ENCODE peak calls at places on chromosomes 7 and 10, in nine cellular contexts. One of them, this sample, is unnamed.

GRCh38 chr7:39105720-39106119 is 128.0 kb downstream of the POU6F2 start:
- DNase-seq in kidney tubule cell: no peak
- DNase-seq in ascending aorta: no peak
- DNase-seq in cardiac fibroblast: no peak
- DNase-seq in A172: no peak
- DNase-seq in stromal cell of bone marrow: no peak
- DNase-seq in RWPE1: no peak
- DNase-seq in HuH-7: no peak
- DNase-seq in NCI-H1105: no peak
- DNase-seq in this sample: no peak

GRCh38 chr10:32348297-32349198 is 1.6 kb upstream of the EPC1 start:
- DNase-seq in stromal cell of bone marrow: no peak
- DNase-seq in NCI-H1105: no peak
- DNase-seq in ascending aorta: no peak
- DNase-seq in HuH-7: no peak
- DNase-seq in RWPE1: no peak
- DNase-seq in kidney tubule cell: no peak
- DNase-seq in cardiac fibroblast: no peak
- DNase-seq in A172: no peak
- DNase-seq in this sample: no peak

GRCh38 chr7:98922392-98923107 is 44.2 kb downstream of the TRRAP start:
- DNase-seq in stromal cell of bone marrow: peak; percentile 25
- DNase-seq in RWPE1: no peak
- DNase-seq in HuH-7: peak; percentile 82
- DNase-seq in A172: no peak
- DNase-seq in ascending aorta: no peak
- DNase-seq in cardiac fibroblast: peak; percentile 77
- DNase-seq in kidney tubule cell: no peak
- DNase-seq in NCI-H1105: no peak
- DNase-seq in this sample: no peak

GRCh38 chr10:93261961-93262610 is 188.4 kb downstream of the CYP26A1 start:
- DNase-seq in cardiac fibroblast: peak; percentile 25
- DNase-seq in A172: peak; percentile 18
- DNase-seq in HuH-7: no peak
- DNase-seq in kidney tubule cell: peak; percentile 78
- DNase-seq in ascending aorta: no peak
- DNase-seq in RWPE1: peak; percentile 34
- DNase-seq in NCI-H1105: no peak
- DNase-seq in stromal cell of bone marrow: peak; percentile 84
- DNase-seq in this sample: no peak

GRCh38 chr10:29011511-29011910 is 277.4 kb upstream of the LYZL1 start:
- DNase-seq in ascending aorta: no peak
- DNase-seq in stromal cell of bone marrow: no peak
- DNase-seq in HuH-7: no peak
- DNase-seq in A172: no peak
- DNase-seq in NCI-H1105: no peak
- DNase-seq in kidney tubule cell: no peak
- DNase-seq in cardiac fibroblast: peak; percentile 77
- DNase-seq in RWPE1: no peak
- DNase-seq in this sample: no peak

GRCh38 chr10:77173615-77174461 is 463.8 kb downstream of the KCNMA1 start:
- DNase-seq in cardiac fibroblast: peak; percentile 87
- DNase-seq in stromal cell of bone marrow: peak; percentile 72
- DNase-seq in NCI-H1105: peak; percentile 42
- DNase-seq in HuH-7: peak; percentile 37
- DNase-seq in kidney tubule cell: peak; percentile 83
- DNase-seq in RWPE1: peak; percentile 74
- DNase-seq in ascending aorta: no peak
- DNase-seq in A172: peak; percentile 81
- DNase-seq in this sample: peak; percentile 79

GRCh38 chr7:119010635-119011034 is 786.1 kb downstream of the ANKRD7 start:
- DNase-seq in NCI-H1105: no peak
- DNase-seq in cardiac fibroblast: no peak
- DNase-seq in kidney tubule cell: peak; percentile 57
- DNase-seq in ascending aorta: no peak
- DNase-seq in stromal cell of bone marrow: no peak
- DNase-seq in A172: no peak
- DNase-seq in HuH-7: no peak
- DNase-seq in RWPE1: no peak
- DNase-seq in this sample: no peak

GRCh38 chr7:139691253-139691781 is 86.5 kb downstream of the HIPK2 start:
- DNase-seq in RWPE1: no peak
- DNase-seq in A172: no peak
- DNase-seq in HuH-7: no peak
- DNase-seq in ascending aorta: no peak
- DNase-seq in stromal cell of bone marrow: no peak
- DNase-seq in cardiac fibroblast: peak; percentile 61
- DNase-seq in NCI-H1105: no peak
- DNase-seq in kidney tubule cell: no peak
- DNase-seq in this sample: no peak

GRCh38 chr7:23234569-23235296 is 11.8 kb upstream of the GPNMB start:
- DNase-seq in stromal cell of bone marrow: no peak
- DNase-seq in A172: no peak
- DNase-seq in ascending aorta: no peak
- DNase-seq in RWPE1: no peak
- DNase-seq in NCI-H1105: no peak
- DNase-seq in HuH-7: no peak
- DNase-seq in kidney tubule cell: peak; percentile 26
- DNase-seq in cardiac fibroblast: no peak
- DNase-seq in this sample: no peak

GRCh38 chr7:36301914-36302771 is 87.5 kb upstream of the ANLN start:
- DNase-seq in RWPE1: no peak
- DNase-seq in ascending aorta: no peak
- DNase-seq in A172: peak; percentile 37
- DNase-seq in NCI-H1105: no peak
- DNase-seq in stromal cell of bone marrow: no peak
- DNase-seq in kidney tubule cell: peak; percentile 86
- DNase-seq in cardiac fibroblast: peak; percentile 32
- DNase-seq in HuH-7: no peak
- DNase-seq in this sample: no peak

GRCh38 chr10:32982293-32982709 is 24.3 kb upstream of the ITGB1 start:
- DNase-seq in RWPE1: no peak
- DNase-seq in kidney tubule cell: peak; percentile 97
- DNase-seq in HuH-7: no peak
- DNase-seq in cardiac fibroblast: peak; percentile 71
- DNase-seq in ascending aorta: no peak
- DNase-seq in NCI-H1105: no peak
- DNase-seq in stromal cell of bone marrow: no peak
- DNase-seq in A172: peak; percentile 90
- DNase-seq in this sample: no peak

GRCh38 chr10:38093816-38094157 is 350 bp upstream of the ZNF37A start:
- DNase-seq in stromal cell of bone marrow: peak; percentile 1
- DNase-seq in ascending aorta: no peak
- DNase-seq in HuH-7: no peak
- DNase-seq in NCI-H1105: no peak
- DNase-seq in RWPE1: no peak
- DNase-seq in cardiac fibroblast: peak; percentile 4
- DNase-seq in A172: no peak
- DNase-seq in kidney tubule cell: no peak
- DNase-seq in this sample: no peak

GRCh38 chr7:219581-220150 is 27.3 kb downstream of the FAM20C start:
- DNase-seq in ascending aorta: no peak
- DNase-seq in NCI-H1105: no peak
- DNase-seq in RWPE1: no peak
- DNase-seq in HuH-7: peak; percentile 93
- DNase-seq in cardiac fibroblast: no peak
- DNase-seq in kidney tubule cell: no peak
- DNase-seq in A172: no peak
- DNase-seq in stromal cell of bone marrow: no peak
- DNase-seq in this sample: no peak

GRCh38 chr7:150313367-150313809 is 9.8 kb upstream of the LRRC61 start:
- DNase-seq in kidney tubule cell: no peak
- DNase-seq in ascending aorta: no peak
- DNase-seq in cardiac fibroblast: no peak
- DNase-seq in HuH-7: no peak
- DNase-seq in NCI-H1105: no peak
- DNase-seq in stromal cell of bone marrow: no peak
- DNase-seq in A172: no peak
- DNase-seq in RWPE1: no peak
- DNase-seq in this sample: no peak

GRCh38 chr7:93902777-93903423 is 3.5 kb upstream of the GNGT1 start:
- DNase-seq in HuH-7: peak; percentile 32
- DNase-seq in ascending aorta: no peak
- DNase-seq in kidney tubule cell: peak; percentile 73
- DNase-seq in A172: peak; percentile 53
- DNase-seq in stromal cell of bone marrow: no peak
- DNase-seq in cardiac fibroblast: peak; percentile 90
- DNase-seq in NCI-H1105: peak; percentile 23
- DNase-seq in RWPE1: peak; percentile 35
- DNase-seq in this sample: peak; percentile 39

GRCh38 chr7:157274991-157275427 is 61.8 kb upstream of the DNAJB6 start:
- DNase-seq in ascending aorta: no peak
- DNase-seq in A172: no peak
- DNase-seq in RWPE1: no peak
- DNase-seq in cardiac fibroblast: no peak
- DNase-seq in HuH-7: no peak
- DNase-seq in kidney tubule cell: no peak
- DNase-seq in NCI-H1105: no peak
- DNase-seq in stromal cell of bone marrow: no peak
- DNase-seq in this sample: peak; percentile 10

GRCh38 chr7:130942211-130942964 is 208.4 kb upstream of the KLF14 start:
- DNase-seq in ascending aorta: no peak
- DNase-seq in cardiac fibroblast: peak; percentile 41
- DNase-seq in HuH-7: peak; percentile 35
- DNase-seq in RWPE1: no peak
- DNase-seq in NCI-H1105: no peak
- DNase-seq in stromal cell of bone marrow: no peak
- DNase-seq in kidney tubule cell: peak; percentile 80
- DNase-seq in A172: peak; percentile 53
- DNase-seq in this sample: peak; percentile 31

GRCh38 chr10:29387269-29387668 is 98.4 kb downstream of the LYZL1 start:
- DNase-seq in cardiac fibroblast: no peak
- DNase-seq in A172: no peak
- DNase-seq in RWPE1: no peak
- DNase-seq in NCI-H1105: peak; percentile 64
- DNase-seq in stromal cell of bone marrow: no peak
- DNase-seq in ascending aorta: no peak
- DNase-seq in HuH-7: no peak
- DNase-seq in kidney tubule cell: no peak
- DNase-seq in this sample: no peak

GRCh38 chr7:44622342-44623151 is 16.1 kb downstream of the OGDH start:
- DNase-seq in NCI-H1105: no peak
- DNase-seq in kidney tubule cell: peak; percentile 63
- DNase-seq in A172: no peak
- DNase-seq in ascending aorta: no peak
- DNase-seq in cardiac fibroblast: no peak
- DNase-seq in HuH-7: no peak
- DNase-seq in stromal cell of bone marrow: no peak
- DNase-seq in RWPE1: peak; percentile 24
- DNase-seq in this sample: no peak

GRCh38 chr10:50593523-50593922 is 30.2 kb downstream of the SGMS1 start:
- DNase-seq in NCI-H1105: no peak
- DNase-seq in A172: no peak
- DNase-seq in RWPE1: no peak
- DNase-seq in HuH-7: no peak
- DNase-seq in ascending aorta: no peak
- DNase-seq in cardiac fibroblast: no peak
- DNase-seq in stromal cell of bone marrow: no peak
- DNase-seq in kidney tubule cell: no peak
- DNase-seq in this sample: no peak

GRCh38 chr10:79304479-79305087 is 42.7 kb upstream of the PPIF start:
- DNase-seq in NCI-H1105: no peak
- DNase-seq in kidney tubule cell: peak; percentile 53
- DNase-seq in stromal cell of bone marrow: no peak
- DNase-seq in A172: no peak
- DNase-seq in cardiac fibroblast: no peak
- DNase-seq in HuH-7: no peak
- DNase-seq in ascending aorta: no peak
- DNase-seq in RWPE1: no peak
- DNase-seq in this sample: no peak

GRCh38 chr7:100568936-100569844 is 4.5 kb downstream of the SAP25 start:
- DNase-seq in RWPE1: no peak
- DNase-seq in HuH-7: peak; percentile 81
- DNase-seq in stromal cell of bone marrow: no peak
- DNase-seq in A172: no peak
- DNase-seq in kidney tubule cell: no peak
- DNase-seq in cardiac fibroblast: peak; percentile 66
- DNase-seq in NCI-H1105: peak; percentile 68
- DNase-seq in ascending aorta: no peak
- DNase-seq in this sample: peak; percentile 50